ENCODE peak calls at places on chromosomes 16 and 17, in four cellular contexts. Z is spleen, S is endothelial cell, W is nephron progenitor cell. O is an unnamed sample.
A peak's percentile ranks its signal among the peaks of the same experiment; 100 is the strongest.

GRCh38 chr17:36546418-36547093 is 1.8 kb downstream of the GGNBP2 start:
- DNase-seq in Z (no peak), S (no peak), W (no peak), O (no peak)

GRCh38 chr17:81967533-81968395 is 6.8 kb upstream of the NOTUM start:
- DNase-seq in Z (peak; percentile 93), S (no peak), W (peak; percentile 86), O (peak; percentile 53)

GRCh38 chr16:4474192-4474961 is at the start of gene NMRAL1:
- DNase-seq in Z (peak; percentile 95), S (peak; percentile 88), W (peak; percentile 75), O (peak; percentile 75)

GRCh38 chr17:36120221-36120620 is 16.6 kb downstream of the CCL4 start:
- DNase-seq in Z (no peak), S (no peak), W (no peak), O (no peak)

GRCh38 chr17:16909887-16910286 is 62.0 kb downstream of the TNFRSF13B start:
- DNase-seq in Z (no peak), S (peak; percentile 37), W (no peak), O (no peak)

GRCh38 chr16:46800494-46800893 is 30.5 kb downstream of the C16orf87 start:
- DNase-seq in Z (no peak), S (no peak), W (no peak), O (no peak)

GRCh38 chr16:8798174-8798527 is 512 bp downstream of the PMM2 start:
- DNase-seq in Z (no peak), S (no peak), W (no peak), O (no peak)

GRCh38 chr17:16131593-16131992 is 83.7 kb downstream of the NCOR1 start:
- DNase-seq in Z (no peak), S (no peak), W (no peak), O (no peak)

GRCh38 chr17:61279476-61280145 is 120.0 kb upstream of the TBX2 start:
- DNase-seq in Z (no peak), S (no peak), W (no peak), O (no peak)

GRCh38 chr17:75995385-75995925 is 5.2 kb upstream of the CDK3 start:
- DNase-seq in Z (peak; percentile 41), S (no peak), W (no peak), O (no peak)

GRCh38 chr17:47895856-47896671 is at the start of gene SP2:
- DNase-seq in Z (peak; percentile 97), S (peak; percentile 99), W (peak; percentile 98), O (peak; percentile 100)
- TF ChIP-seq CTCF in Z (peak; percentile 17), S (peak; percentile 33), W (no peak), O (peak; percentile 26)

GRCh38 chr17:40417258-40417608 is 463 bp downstream of the TOP2A start:
- DNase-seq in Z (no peak), S (peak; percentile 22), W (no peak), O (no peak)
- TF ChIP-seq CTCF in Z (no peak), S (no peak), W (no peak), O (peak; percentile 12)

DNA sequence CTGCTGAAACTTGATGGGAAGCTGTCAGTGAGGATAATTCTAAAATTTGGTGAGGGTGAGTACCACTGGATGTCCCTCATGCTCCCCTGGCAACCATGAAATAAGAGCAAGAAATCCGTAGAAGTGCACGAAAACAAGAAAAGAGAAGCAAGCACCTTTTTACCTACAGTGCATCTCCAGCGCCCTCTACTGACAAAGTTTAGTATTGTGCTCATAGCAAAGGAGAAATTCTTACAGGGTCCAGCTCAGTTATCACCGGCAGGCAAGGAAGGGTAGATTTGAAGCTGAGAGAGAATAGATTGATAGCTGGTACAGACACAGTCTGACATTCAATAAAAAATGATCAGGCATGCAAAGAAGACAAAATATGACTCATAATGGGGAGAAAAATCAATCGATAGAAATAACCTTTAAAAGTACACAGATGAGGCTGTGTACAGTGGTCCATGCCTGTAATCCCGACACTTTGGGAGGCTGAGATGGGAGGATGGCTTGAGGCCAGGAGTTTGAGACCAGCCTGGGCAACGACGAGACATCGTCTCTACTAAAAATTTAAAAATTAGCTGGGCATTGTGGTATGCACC is 28.3 kb upstream of the TEX2 start:
- DNase-seq in Z (no peak), S (peak; percentile 27), W (no peak), O (no peak)
- TF ChIP-seq CTCF in Z (peak; percentile 29), S (peak; percentile 73), W (no peak), O (peak; percentile 50)

DNA sequence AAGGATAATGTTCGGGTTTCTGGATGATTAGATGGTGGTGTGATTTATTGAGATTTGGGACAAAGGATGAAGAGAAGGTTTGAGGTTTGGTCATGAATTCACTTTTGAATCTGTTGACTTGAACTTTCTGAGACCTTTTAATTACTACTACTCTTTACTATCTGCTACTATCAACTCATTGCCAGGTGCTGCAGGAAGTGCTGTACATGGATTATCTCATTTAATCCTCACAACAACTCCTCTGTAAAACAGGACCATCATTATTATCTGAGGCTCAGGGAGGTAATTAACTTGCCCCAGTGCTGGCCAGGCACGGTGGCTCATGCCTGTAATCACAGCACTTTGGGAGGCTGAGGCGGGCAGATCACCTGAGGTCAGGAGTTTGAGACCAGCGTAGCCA is 2.9 kb upstream of the ANKRD40 start:
- DNase-seq in Z (no peak), S (no peak), W (no peak), O (no peak)
- TF ChIP-seq CTCF in Z (no peak), S (no peak), W (no peak), O (no peak)

GRCh38 chr17:74963656-74964055 is 8.9 kb downstream of the HID1 start:
- DNase-seq in Z (no peak), S (no peak), W (no peak), O (no peak)
- TF ChIP-seq CTCF in Z (no peak), S (no peak), W (peak; percentile 20), O (no peak)

GRCh38 chr17:42253601-42254000 is 22.6 kb downstream of the STAT5B start:
- DNase-seq in Z (no peak), S (no peak), W (no peak), O (no peak)

GRCh38 chr17:42253173-42253545 is 23.0 kb downstream of the STAT5B start:
- DNase-seq in Z (no peak), S (no peak), W (no peak), O (no peak)

GRCh38 chr17:42252528-42253172 is 23.5 kb downstream of the STAT5B start:
- DNase-seq in Z (no peak), S (no peak), W (no peak), O (no peak)

GRCh38 chr17:42249681-42250446 is 26.3 kb downstream of the STAT5B start:
- DNase-seq in Z (no peak), S (no peak), W (no peak), O (no peak)

DNA sequence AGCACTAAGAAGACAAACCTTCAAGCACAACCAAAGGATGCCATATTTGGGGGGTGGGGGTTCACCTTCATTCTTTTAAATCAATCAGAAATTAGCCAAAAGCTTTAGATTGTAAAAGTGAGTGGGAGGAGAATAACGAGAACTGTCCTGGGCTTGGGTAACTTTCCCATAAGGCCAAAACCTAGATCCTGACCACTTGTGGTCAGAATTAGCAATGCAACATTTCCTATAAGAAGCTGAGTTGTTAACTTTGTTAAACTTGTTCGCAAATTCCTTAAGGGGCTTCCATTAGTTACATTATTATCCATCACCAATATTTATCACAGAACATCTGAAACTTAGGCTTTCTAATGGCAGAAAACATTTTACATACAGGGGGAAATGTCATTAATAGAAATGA is 25.1 kb downstream of the STAT5B start:
- DNase-seq in Z (no peak), S (no peak), W (no peak), O (no peak)
- TF ChIP-seq CTCF in Z (peak; percentile 34), S (peak; percentile 41), W (no peak), O (peak; percentile 32)

GRCh38 chr16:10942352-10943297 is at the start of gene DEXI:
- DNase-seq in Z (peak; percentile 97), S (peak; percentile 97), W (peak; percentile 94), O (peak; percentile 93)
- TF ChIP-seq CTCF in Z (peak; percentile 61), S (peak; percentile 83), W (no peak), O (peak; percentile 26)

DNA sequence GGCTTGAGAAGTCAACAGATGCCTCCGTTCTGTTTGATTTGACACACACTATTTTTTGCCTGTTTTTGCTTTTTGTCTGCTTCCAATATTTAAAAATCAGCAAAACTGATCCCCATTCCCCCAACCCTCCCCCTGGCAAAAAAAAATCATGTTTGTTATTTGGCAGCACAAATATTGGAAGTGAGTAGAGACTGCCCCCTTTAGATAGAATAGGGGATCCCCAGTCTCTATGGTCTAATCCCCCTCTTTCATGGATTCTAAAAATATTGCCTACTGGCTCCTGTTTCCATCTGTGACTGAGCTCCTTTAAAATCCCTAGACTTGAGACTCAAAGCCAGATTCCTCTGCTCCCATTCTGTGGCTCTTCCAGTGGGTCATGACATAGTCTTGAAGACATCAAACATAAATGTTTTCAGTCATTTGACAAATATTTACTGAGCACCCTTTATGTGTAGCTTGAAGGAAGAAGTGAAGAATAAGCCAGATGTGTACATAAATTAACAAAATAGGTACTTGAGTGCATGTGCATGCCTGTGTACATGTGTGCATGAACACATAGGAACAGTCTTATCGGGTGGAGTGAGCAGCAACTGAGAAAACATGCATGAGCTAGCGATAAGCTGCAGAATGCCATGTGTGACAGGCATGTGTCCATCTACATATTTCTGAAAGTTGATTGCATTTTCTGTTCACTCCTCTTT is 101.2 kb downstream of the SALL1 start:
- DNase-seq in Z (no peak), S (no peak), W (no peak), O (no peak)
- TF ChIP-seq CTCF in Z (no peak), S (no peak), W (no peak), O (peak; percentile 18)

DNA sequence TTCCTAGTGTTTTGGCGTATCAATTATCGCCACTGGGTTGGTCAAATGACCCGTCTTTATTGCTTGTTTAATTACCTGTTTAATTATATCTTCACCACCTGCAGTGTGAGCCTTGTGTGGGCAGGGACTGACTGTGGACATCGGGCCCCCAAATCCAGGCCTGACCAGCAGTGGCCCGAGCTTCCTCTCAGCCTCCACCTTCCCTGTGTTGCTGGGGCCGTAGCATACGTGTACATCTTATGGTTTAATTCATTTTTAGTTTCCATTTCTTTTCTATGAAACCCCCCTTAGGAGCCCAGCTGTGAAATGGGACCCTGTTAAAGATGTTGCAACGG is 1.2 kb upstream of the LMF1 start:
- DNase-seq in Z (no peak), S (no peak), W (no peak), O (no peak)
- TF ChIP-seq CTCF in Z (no peak), S (no peak), W (no peak), O (no peak)

O was measured in progenitor cell of endocrine pancreas.